ENCODE peak calls at places on chromosome 7, in seven cellular contexts. V, D, Y, Z, U, X and L are unnamed samples.

GRCh38 chr7:16564909-16565426 is 38.3 kb downstream of the LRRC72 start:
- DNase-seq in V (no peak), D (peak), Y (peak), Z (no peak), U (no peak), X (peak), L (no peak)

GRCh38 chr7:28958235-28958945 is at the start of gene TRIL:
- DNase-seq in V (peak), D (no peak), Y (peak), Z (peak), U (no peak), X (no peak), L (peak)

GRCh38 chr7:77223261-77223660 is 23.6 kb upstream of the FGL2 start:
- DNase-seq in V (no peak), D (peak), Y (no peak), Z (no peak), U (no peak), X (no peak), L (no peak)

GRCh38 chr7:47418910-47419309 is 163.0 kb downstream of the TNS3 start:
- DNase-seq in V (no peak), D (no peak), Y (no peak), Z (no peak), U (no peak), X (no peak), L (no peak)

GRCh38 chr7:518630-519428 is 817 bp downstream of the PDGFA start:
- DNase-seq in V (peak), D (peak), Y (peak), Z (peak), U (no peak), X (peak), L (peak)

GRCh38 chr7:2689951-2690705 is 2.1 kb downstream of the AMZ1 start:
- DNase-seq in V (no peak), D (no peak), Y (no peak), Z (no peak), U (no peak), X (no peak), L (no peak)

GRCh38 chr7:76260171-76260703 is 42.2 kb upstream of the HSPB1 start:
- DNase-seq in V (peak), D (peak), Y (peak), Z (no peak), U (peak), X (peak), L (no peak)

GRCh38 chr7:26500749-26501352 is 209.2 kb downstream of the SNX10 start:
- DNase-seq in V (no peak), D (no peak), Y (peak), Z (no peak), U (no peak), X (peak), L (no peak)

GRCh38 chr7:29987821-29988317 is 1.7 kb downstream of the SCRN1 start:
- DNase-seq in V (no peak), D (no peak), Y (peak), Z (no peak), U (no peak), X (peak), L (no peak)

GRCh38 chr7:44175730-44176129 is 13.5 kb downstream of the GCK start:
- DNase-seq in V (no peak), D (no peak), Y (no peak), Z (no peak), U (no peak), X (no peak), L (no peak)

GRCh38 chr7:22445140-22445722 is 54.8 kb downstream of the STEAP1B start:
- DNase-seq in V (no peak), D (peak), Y (no peak), Z (peak), U (no peak), X (no peak), L (peak)

GRCh38 chr7:4726051-4726450 is 44.0 kb downstream of the FOXK1 start:
- DNase-seq in V (no peak), D (no peak), Y (no peak), Z (no peak), U (no peak), X (no peak), L (no peak)

GRCh38 chr7:2724453-2725177 is 36.6 kb downstream of the AMZ1 start:
- DNase-seq in V (no peak), D (no peak), Y (no peak), Z (no peak), U (no peak), X (no peak), L (peak)

GRCh38 chr7:120695848-120696247 is 162.1 kb downstream of the TSPAN12 start:
- DNase-seq in V (no peak), D (no peak), Y (no peak), Z (no peak), U (no peak), X (no peak), L (no peak)

GRCh38 chr7:81665236-81665635 is 104.6 kb downstream of the HGF start:
- DNase-seq in V (no peak), D (no peak), Y (no peak), Z (no peak), U (no peak), X (no peak), L (no peak)

GRCh38 chr7:105355701-105356100 is 33.0 kb downstream of the SRPK2 start:
- DNase-seq in V (no peak), D (no peak), Y (no peak), Z (no peak), U (no peak), X (no peak), L (no peak)

GRCh38 chr7:129615018-129615417 is 3.5 kb downstream of the NRF1 start:
- DNase-seq in V (no peak), D (no peak), Y (no peak), Z (no peak), U (no peak), X (no peak), L (no peak)

GRCh38 chr7:48046458-48046857 is 11.1 kb downstream of the C7orf57 start:
- DNase-seq in V (no peak), D (no peak), Y (no peak), Z (no peak), U (no peak), X (no peak), L (no peak)

GRCh38 chr7:14403587-14403986 is 414.1 kb upstream of the ETV1 start:
- DNase-seq in V (no peak), D (no peak), Y (no peak), Z (no peak), U (no peak), X (no peak), L (no peak)

GRCh38 chr7:3998060-3998459 is 684.0 kb upstream of the FOXK1 start:
- DNase-seq in V (no peak), D (no peak), Y (no peak), Z (no peak), U (no peak), X (no peak), L (no peak)

GRCh38 chr7:34354906-34355305 is 303.1 kb upstream of the NPSR1 start:
- DNase-seq in V (no peak), D (no peak), Y (no peak), Z (no peak), U (no peak), X (peak), L (no peak)

GRCh38 chr7:5533821-5534367 is 110.3 kb upstream of the TNRC18 start:
- DNase-seq in V (no peak), D (no peak), Y (peak), Z (no peak), U (no peak), X (no peak), L (no peak)

GRCh38 chr7:50209461-50210161 is 94.9 kb upstream of the IKZF1 start:
- DNase-seq in V (no peak), D (no peak), Y (no peak), Z (no peak), U (no peak), X (no peak), L (no peak)

GRCh38 chr7:13091974-13092707 is 404.7 kb downstream of the ARL4A start:
- DNase-seq in V (no peak), D (no peak), Y (no peak), Z (no peak), U (no peak), X (no peak), L (no peak)